ENCODE peak calls at places on chromosome 10, in nine cellular contexts. N is naive B cell; I is GM20000; K is mesendoderm; R is GM13977; Q is activated CD8-positive, alpha-beta memory T cell treated with anti-CD3 and anti-CD28 coated beads, Interleukin-2, amount 10 ng/mL, durations not matched to agents 7 days and 5 days; F is astrocyte of the spinal cord; Z is right atrium auricular region; O is HFF-Myc. A is an unnamed sample.

GRCh38 chr10:1604246-1604645 is 133.1 kb downstream of the ADARB2 start:
- DNase-seq in O (no peak), Z (no peak), F (no peak), K (no peak), R (no peak), I (no peak), N (no peak), Q (no peak), A (peak)

GRCh38 chr10:25615926-25616325 is 318.1 kb upstream of the MYO3A start:
- DNase-seq in O (no peak), R (no peak), N (no peak), F (no peak), I (no peak), Q (no peak), K (no peak), Z (no peak), A (no peak)

GRCh38 chr10:37710831-37711616 is 146.4 kb downstream of the ZNF248 start:
- DNase-seq in R (no peak), F (no peak), O (no peak), Z (no peak), I (no peak), K (no peak), N (no peak), Q (no peak), A (no peak)

GRCh38 chr10:73873843-73874215 is 526 bp downstream of the CAMK2G start:
- DNase-seq in F (no peak), O (no peak), K (no peak), N (no peak), Q (no peak), R (peak), Z (no peak), I (peak), A (no peak)

GRCh38 chr10:72322030-72322279 is 32.8 kb downstream of the DNAJB12 start:
- DNase-seq in N (no peak), K (no peak), I (no peak), O (no peak), Q (no peak), R (no peak), Z (no peak), F (no peak), A (no peak)

GRCh38 chr10:96873756-96874467 is 41.8 kb downstream of the LCOR start:
- DNase-seq in Q (no peak), R (no peak), K (no peak), I (no peak), F (no peak), Z (no peak), N (no peak), O (no peak), A (no peak)

GRCh38 chr10:99779335-99779734 is 3.1 kb upstream of the ABCC2 start:
- DNase-seq in F (peak), Q (no peak), O (peak), I (no peak), N (no peak), K (no peak), R (no peak), Z (no peak), A (no peak)

GRCh38 chr10:29377333-29377961 is 88.6 kb downstream of the LYZL1 start:
- DNase-seq in F (peak), N (no peak), R (peak), Z (no peak), K (peak), O (no peak), Q (no peak), I (peak), A (no peak)

GRCh38 chr10:127979566-127979965 is 72.7 kb downstream of the PTPRE start:
- DNase-seq in F (no peak), R (no peak), O (no peak), I (no peak), Z (peak), Q (no peak), N (no peak), K (no peak), A (peak)

GRCh38 chr10:25725917-25726716 is 207.9 kb upstream of the MYO3A start:
- DNase-seq in R (peak), F (peak), O (peak), Z (no peak), I (peak), Q (no peak), K (peak), N (peak), A (peak)

GRCh38 chr10:110151467-110151866 is 55.9 kb upstream of the MXI1 start:
- DNase-seq in N (no peak), I (no peak), O (no peak), F (no peak), R (no peak), Z (no peak), Q (no peak), K (no peak), A (no peak)

GRCh38 chr10:125953778-125954385 is 57.5 kb downstream of the FANK1 start:
- DNase-seq in R (no peak), O (no peak), Z (no peak), F (no peak), Q (no peak), I (no peak), N (no peak), K (peak), A (no peak)

GRCh38 chr10:44051584-44052385 is 333.1 kb downstream of the CXCL12 start:
- DNase-seq in O (no peak), Q (no peak), I (no peak), K (no peak), Z (no peak), R (no peak), F (peak), N (no peak), A (no peak)

GRCh38 chr10:67809107-67809506 is 28.9 kb downstream of the DNAJC12 start:
- DNase-seq in Q (no peak), O (no peak), F (no peak), I (no peak), K (peak), R (no peak), Z (no peak), N (no peak), A (no peak)

GRCh38 chr10:21364196-21365114 is 161.0 kb downstream of the SKIDA1 start:
- DNase-seq in O (peak), Z (peak), R (no peak), I (no peak), K (peak), F (peak), N (no peak), Q (no peak), A (peak)

GRCh38 chr10:30185916-30186315 is 126.5 kb upstream of the JCAD start:
- DNase-seq in K (no peak), N (no peak), Z (no peak), F (peak), I (no peak), Q (no peak), R (no peak), O (peak), A (no peak)

GRCh38 chr10:132626761-132627735 is 89.5 kb downstream of the INPP5A start:
- DNase-seq in O (no peak), F (no peak), R (no peak), I (no peak), N (no peak), Q (no peak), Z (no peak), K (no peak), A (no peak)

GRCh38 chr10:127952575-127952869 is 45.6 kb downstream of the PTPRE start:
- DNase-seq in F (no peak), R (no peak), N (no peak), Q (no peak), Z (peak), K (no peak), I (no peak), O (no peak), A (no peak)

GRCh38 chr10:48525956-48526355 is 78.9 kb downstream of the ARHGAP22 start:
- DNase-seq in F (no peak), K (no peak), R (no peak), I (no peak), Q (no peak), Z (no peak), N (no peak), O (no peak), A (peak)

GRCh38 chr10:133445751-133446708 is 7.7 kb upstream of the SCART1 start:
- DNase-seq in Z (peak), F (no peak), K (no peak), Q (no peak), O (no peak), R (no peak), I (no peak), N (no peak), A (no peak)

GRCh38 chr10:46545861-46546590 is 10.4 kb downstream of the GPRIN2 start:
- DNase-seq in R (no peak), F (no peak), N (no peak), Z (no peak), I (peak), O (no peak), Q (no peak), K (no peak), A (peak)

GRCh38 chr10:55287346-55287745 is 486.3 kb upstream of the PCDH15 start:
- DNase-seq in Q (no peak), O (no peak), I (no peak), F (no peak), N (no peak), K (no peak), R (no peak), Z (no peak), A (no peak)

GRCh38 chr10:69303632-69304035 is 25.3 kb downstream of the HK1 start:
- DNase-seq in R (no peak), F (no peak), Z (no peak), N (no peak), Q (no peak), I (no peak), K (no peak), O (no peak), A (no peak)

GRCh38 chr10:92699518-92700272 is 9.9 kb downstream of the HHEX start:
- DNase-seq in O (no peak), N (peak), I (peak), K (peak), Z (no peak), Q (peak), F (peak), R (no peak), A (peak)

GRCh38 chr10:29873941-29874340 is 185.4 kb downstream of the JCAD start:
- DNase-seq in O (no peak), F (no peak), R (no peak), K (no peak), Z (no peak), Q (no peak), N (no peak), I (no peak), A (no peak)

GRCh38 chr10:131977323-131978096 is 4.2 kb downstream of the BNIP3 start:
- DNase-seq in R (no peak), K (no peak), F (no peak), O (no peak), N (no peak), Z (no peak), I (no peak), Q (no peak), A (no peak)

GRCh38 chr10:129365767-129366400 is 101.2 kb upstream of the MGMT start:
- DNase-seq in R (no peak), N (no peak), Q (no peak), O (no peak), F (no peak), Z (peak), I (no peak), K (peak), A (peak)

GRCh38 chr10:101879456-101880189 is 36.0 kb upstream of the KCNIP2 start:
- DNase-seq in R (no peak), I (no peak), K (no peak), F (peak), Z (no peak), N (no peak), O (no peak), Q (no peak), A (no peak)

GRCh38 chr10:97686301-97686961 is 610 bp downstream of the AVPI1 start:
- DNase-seq in K (no peak), O (no peak), Z (no peak), R (no peak), Q (no peak), F (no peak), N (no peak), I (no peak), A (no peak)

GRCh38 chr10:5157501-5157900 is 27.4 kb downstream of the AKR1C8 start:
- DNase-seq in Z (no peak), Q (no peak), O (no peak), I (no peak), F (no peak), K (no peak), R (no peak), N (no peak), A (no peak)

GRCh38 chr10:43685744-43686143 is 37.1 kb upstream of the ZNF32 start:
- DNase-seq in R (no peak), Z (no peak), N (no peak), O (no peak), I (no peak), K (no peak), F (no peak), Q (no peak), A (no peak)

GRCh38 chr10:132443605-132443997 is 46.6 kb downstream of the PWWP2B start:
- DNase-seq in O (no peak), K (no peak), F (peak), N (peak), I (peak), R (peak), Z (no peak), Q (peak), A (no peak)

GRCh38 chr10:112872728-112873127 is 77.3 kb upstream of the TCF7L2 start:
- DNase-seq in K (peak), O (no peak), Z (no peak), R (no peak), Q (no peak), F (no peak), N (no peak), I (no peak), A (no peak)

GRCh38 chr10:79164075-79164474 is 95.3 kb downstream of the ZMIZ1 start:
- DNase-seq in Z (no peak), N (no peak), K (no peak), Q (no peak), O (no peak), I (no peak), F (no peak), R (no peak), A (no peak)

GRCh38 chr10:125084191-125085186 is 75.9 kb downstream of the CTBP2 start:
- DNase-seq in N (no peak), Q (no peak), O (peak), I (no peak), F (peak), R (no peak), K (peak), Z (peak), A (peak)

GRCh38 chr10:4865945-4866661 is 40.1 kb downstream of the AKR1E2 start:
- DNase-seq in R (no peak), Q (no peak), O (no peak), F (no peak), Z (no peak), K (no peak), N (no peak), I (no peak), A (no peak)

GRCh38 chr10:5585517-5586222 is 60.9 kb downstream of the CALML3 start:
- DNase-seq in R (no peak), F (peak), Z (no peak), K (no peak), Q (no peak), O (no peak), I (no peak), N (no peak), A (no peak)